ENCODE peak calls at places on chromosomes 2 and 18, in six cellular contexts. P, Q, L, D, T and R are unnamed samples.

GRCh38 chr2:217742276-217742675 is 260.5 kb downstream of the TNS1 start:
- DNase-seq in P (no peak), Q (no peak), L (no peak), D (no peak), T (no peak), R (no peak)

GRCh38 chr18:5894613-5895299 is 566 bp downstream of the TMEM200C start:
- DNase-seq in P (peak), Q (peak), L (no peak), D (no peak), T (no peak), R (peak)

GRCh38 chr2:232689152-232689910 is 7.8 kb upstream of the GIGYF2 start:
- DNase-seq in P (no peak), Q (peak), L (no peak), D (no peak), T (peak), R (peak)

GRCh38 chr2:37720533-37721218 is 49.2 kb upstream of the CDC42EP3 start:
- DNase-seq in P (no peak), Q (no peak), L (no peak), D (peak), T (peak), R (no peak)

GRCh38 chr2:237278593-237278992 is 135.4 kb downstream of the COL6A3 start:
- DNase-seq in P (no peak), Q (peak), L (no peak), D (no peak), T (no peak), R (no peak)

GRCh38 chr18:76351961-76352581 is 143.0 kb downstream of the ZNF516 start:
- DNase-seq in P (no peak), Q (peak), L (no peak), D (no peak), T (no peak), R (peak)

GRCh38 chr18:7164610-7165009 is 47.0 kb upstream of the LAMA1 start:
- DNase-seq in P (peak), Q (peak), L (peak), D (peak), T (no peak), R (no peak)

GRCh38 chr2:74919827-74920226 is 38.6 kb upstream of the POLE4 start:
- DNase-seq in P (peak), Q (peak), L (peak), D (peak), T (peak), R (peak)

GRCh38 chr2:239499989-239500914 is 99.4 kb upstream of the HDAC4 start:
- DNase-seq in P (no peak), Q (no peak), L (no peak), D (no peak), T (no peak), R (no peak)

GRCh38 chr2:178418426-178418825 is 32.5 kb downstream of the PRKRA start:
- DNase-seq in P (no peak), Q (peak), L (peak), D (no peak), T (no peak), R (no peak)

GRCh38 chr2:42923632-42924425 is 131.4 kb upstream of the HAAO start:
- DNase-seq in P (no peak), Q (peak), L (peak), D (no peak), T (no peak), R (no peak)

GRCh38 chr2:219562049-219563020 is 9.0 kb downstream of the OBSL1 start:
- DNase-seq in P (no peak), Q (no peak), L (no peak), D (no peak), T (no peak), R (no peak)

GRCh38 chr2:113057127-113057526 is 1.9 kb upstream of the IL36RN start:
- DNase-seq in P (no peak), Q (no peak), L (no peak), D (no peak), T (no peak), R (no peak)

GRCh38 chr2:189370719-189371118 is 70.6 kb upstream of the WDR75 start:
- DNase-seq in P (no peak), Q (peak), L (peak), D (no peak), T (peak), R (no peak)

GRCh38 chr2:28400434-28400833 is 7.8 kb downstream of the FOSL2 start:
- DNase-seq in P (peak), Q (no peak), L (no peak), D (no peak), T (no peak), R (no peak)

GRCh38 chr2:20738789-20739188 is 71.8 kb downstream of the GDF7 start:
- DNase-seq in P (no peak), Q (no peak), L (no peak), D (no peak), T (no peak), R (no peak)

GRCh38 chr18:23583071-23583865 is 3.0 kb downstream of the NPC1 start:
- DNase-seq in P (peak), Q (no peak), L (no peak), D (no peak), T (no peak), R (no peak)

GRCh38 chr2:236644502-236644911 is 74.9 kb downstream of the ACKR3 start:
- DNase-seq in P (no peak), Q (no peak), L (no peak), D (no peak), T (no peak), R (no peak)

GRCh38 chr2:173496746-173497145 is 142.1 kb downstream of the CDCA7 start:
- DNase-seq in P (no peak), Q (peak), L (peak), D (no peak), T (no peak), R (no peak)

GRCh38 chr2:152740743-152741328 is 22.4 kb downstream of the ARL6IP6 start:
- DNase-seq in P (peak), Q (peak), L (peak), D (peak), T (peak), R (no peak)

GRCh38 chr18:50866765-50867164 is 12.2 kb upstream of the ME2 start:
- DNase-seq in P (no peak), Q (no peak), L (no peak), D (peak), T (peak), R (no peak)

GRCh38 chr2:201962766-201963555 is 70.7 kb upstream of the FZD7 start:
- DNase-seq in P (no peak), Q (no peak), L (no peak), D (no peak), T (no peak), R (no peak)

GRCh38 chr2:177914247-177914646 is 158.3 kb downstream of the PDE11A start:
- DNase-seq in P (no peak), Q (no peak), L (no peak), D (no peak), T (no peak), R (no peak)

GRCh38 chr2:148876190-148876588 is 1.2 kb downstream of the KIF5C start:
- DNase-seq in P (peak), Q (no peak), L (no peak), D (peak), T (no peak), R (no peak)

GRCh38 chr18:36692331-36692730 is 136.5 kb downstream of the TPGS2 start:
- DNase-seq in P (no peak), Q (peak), L (no peak), D (no peak), T (no peak), R (no peak)

GRCh38 chr2:240639566-240639965 is 14.3 kb downstream of the GPR35 start:
- DNase-seq in P (no peak), Q (no peak), L (no peak), D (no peak), T (no peak), R (no peak)

GRCh38 chr2:121665504-121665903 is 16.2 kb upstream of the CLASP1 start:
- DNase-seq in P (no peak), Q (no peak), L (peak), D (no peak), T (no peak), R (no peak)

GRCh38 chr2:189534854-189535253 is 45.7 kb downstream of the SLC40A1 start:
- DNase-seq in P (no peak), Q (peak), L (peak), D (no peak), T (no peak), R (no peak)

GRCh38 chr2:133346654-133347053 is 221.6 kb downstream of the NCKAP5 start:
- DNase-seq in P (no peak), Q (peak), L (peak), D (no peak), T (no peak), R (peak)

GRCh38 chr2:62423883-62424458 is 82.0 kb downstream of the TMEM17 start:
- DNase-seq in P (no peak), Q (no peak), L (no peak), D (no peak), T (peak), R (peak)

GRCh38 chr2:170095380-170095779 is 82.6 kb upstream of the MYO3B start:
- DNase-seq in P (no peak), Q (no peak), L (no peak), D (no peak), T (no peak), R (no peak)

GRCh38 chr2:54639609-54640008 is 83.9 kb upstream of the EML6 start:
- DNase-seq in P (no peak), Q (peak), L (peak), D (no peak), T (no peak), R (no peak)

GRCh38 chr2:44836174-44836573 is 105.3 kb upstream of the SIX3 start:
- DNase-seq in P (no peak), Q (no peak), L (no peak), D (no peak), T (no peak), R (no peak)

GRCh38 chr2:11065833-11066232 is 89.4 kb upstream of the SLC66A3 start:
- DNase-seq in P (no peak), Q (no peak), L (no peak), D (no peak), T (no peak), R (no peak)

GRCh38 chr2:171161425-171162289 is 964 bp upstream of the TLK1 start:
- DNase-seq in P (no peak), Q (no peak), L (no peak), D (peak), T (peak), R (no peak)

GRCh38 chr2:7358865-7359264 is 441.7 kb downstream of the RNF144A start:
- DNase-seq in P (no peak), Q (no peak), L (no peak), D (no peak), T (no peak), R (no peak)

GRCh38 chr2:7357993-7358392 is 440.8 kb downstream of the RNF144A start:
- DNase-seq in P (no peak), Q (no peak), L (no peak), D (no peak), T (no peak), R (no peak)

GRCh38 chr2:7368211-7368610 is 451.0 kb downstream of the RNF144A start:
- DNase-seq in P (no peak), Q (no peak), L (no peak), D (no peak), T (no peak), R (no peak)

GRCh38 chr2:7363906-7364305 is 446.7 kb downstream of the RNF144A start:
- DNase-seq in P (peak), Q (no peak), L (peak), D (peak), T (no peak), R (no peak)
- TF ChIP-seq CTCF in P (peak), Q (no peak), L (peak), D (peak), T (no peak), R (no peak)

DNA sequence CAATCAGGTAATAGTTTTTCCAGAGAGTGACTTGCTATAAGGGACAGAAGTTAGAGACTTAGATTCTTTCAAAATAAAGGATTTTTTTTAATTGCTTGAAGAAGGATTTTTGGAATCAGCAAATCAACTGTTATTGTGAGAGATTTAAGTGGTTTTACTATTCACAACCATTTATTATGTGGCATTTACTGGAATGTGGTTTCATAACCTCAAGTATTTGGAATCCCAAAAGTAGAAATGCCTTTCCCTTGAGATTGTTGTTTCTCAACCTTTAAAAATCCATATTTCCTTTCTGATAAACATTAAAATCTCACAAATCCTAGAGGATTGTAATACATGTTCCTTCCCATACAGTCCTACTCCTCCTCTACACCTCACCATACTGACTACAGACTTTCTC is 5.0 kb downstream of the TANK start:
- DNase-seq in P (no peak), Q (peak), L (no peak), D (no peak), T (no peak), R (no peak)
- H3K4me3 ChIP-seq in P (no peak), Q (no peak), L (no peak), D (no peak), T (no peak), R (no peak)

DNA sequence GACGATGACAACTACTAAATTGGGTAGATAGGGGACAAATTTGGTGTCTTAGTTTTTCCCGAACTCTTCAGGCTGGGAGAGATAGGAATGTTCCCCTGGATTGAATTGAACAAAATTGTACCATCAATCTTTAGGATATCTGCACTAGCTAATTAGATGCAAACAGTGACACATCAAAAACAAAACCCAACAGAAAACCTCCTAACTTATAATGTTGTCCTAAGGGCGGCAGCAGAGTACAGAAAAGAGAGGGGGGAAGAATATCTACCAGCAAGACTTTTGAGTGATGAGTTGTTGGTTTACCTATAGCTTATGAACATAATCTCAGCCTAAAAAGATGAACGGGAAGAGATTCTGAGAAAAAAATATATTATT is 342.9 kb downstream of the INSIG2 start:
- DNase-seq in P (no peak), Q (no peak), L (peak), D (no peak), T (no peak), R (no peak)
- TF ChIP-seq CTCF in P (peak), Q (no peak), L (no peak), D (no peak), T (no peak), R (no peak)

GRCh38 chr2:101736233-101736632 is 38.7 kb downstream of the MAP4K4 start:
- DNase-seq in P (no peak), Q (no peak), L (no peak), D (no peak), T (no peak), R (peak)
- H3K4me3 ChIP-seq in P (no peak), Q (no peak), L (no peak), D (no peak), T (no peak), R (peak)

DNA sequence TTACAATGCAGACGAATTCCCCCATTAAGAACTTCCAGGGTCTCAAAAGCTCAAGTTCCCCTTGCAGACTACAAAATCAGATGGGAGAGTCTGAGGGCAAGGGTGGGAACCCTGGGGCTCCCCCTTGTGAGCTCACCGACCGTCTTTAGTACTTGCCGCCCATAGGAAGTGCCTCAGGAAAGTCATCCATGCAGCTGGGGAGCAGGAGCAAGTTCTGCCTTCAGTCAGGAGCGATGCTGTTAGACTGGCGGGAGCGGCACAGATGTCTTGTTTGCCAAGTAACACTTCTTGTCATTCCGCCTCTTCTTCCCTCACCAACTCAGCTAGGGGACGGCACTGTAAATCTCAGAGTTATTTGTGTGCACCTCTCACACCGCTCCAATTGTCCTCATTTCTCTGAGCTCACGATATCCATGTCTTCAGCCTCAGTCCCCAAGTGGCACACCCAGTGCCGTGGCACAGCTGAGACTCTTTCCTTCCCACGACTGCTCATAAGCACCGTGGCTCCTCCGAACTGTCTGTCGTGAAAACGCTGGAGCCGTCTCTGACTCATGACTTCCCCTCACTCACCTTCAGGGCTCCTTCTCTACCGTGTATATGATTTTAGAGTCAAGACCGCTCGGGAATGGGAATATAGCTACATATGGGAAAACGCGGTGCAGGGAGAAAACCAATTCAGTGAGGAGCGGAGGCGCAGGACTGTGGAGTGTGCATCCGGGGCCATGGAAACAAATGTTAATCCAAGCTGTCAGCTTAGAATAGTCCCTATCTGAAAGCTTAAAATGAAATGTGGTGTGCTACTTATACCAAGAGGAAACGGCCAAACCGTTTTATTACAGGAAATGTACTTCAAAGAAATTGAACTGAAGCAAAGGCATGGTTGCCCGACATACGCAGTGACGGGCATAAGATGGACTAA is 34.0 kb downstream of the UXS1 start:
- DNase-seq in P (no peak), Q (no peak), L (no peak), D (peak), T (no peak), R (peak)
- TF ChIP-seq CTCF in P (no peak), Q (no peak), L (no peak), D (no peak), T (no peak), R (no peak)

GRCh38 chr18:58221060-58221725 is 177.2 kb downstream of the NEDD4L start:
- DNase-seq in P (no peak), Q (peak), L (peak), D (no peak), T (no peak), R (no peak)

GRCh38 chr18:58223717-58224424 is 179.8 kb downstream of the NEDD4L start:
- DNase-seq in P (no peak), Q (peak), L (peak), D (no peak), T (peak), R (no peak)

GRCh38 chr18:58224425-58224750 is 180.4 kb downstream of the NEDD4L start:
- DNase-seq in P (no peak), Q (no peak), L (no peak), D (no peak), T (no peak), R (no peak)

GRCh38 chr18:58225101-58225500 is 181.1 kb downstream of the NEDD4L start:
- DNase-seq in P (no peak), Q (no peak), L (peak), D (no peak), T (no peak), R (no peak)

GRCh38 chr18:58222439-58223125 is 178.6 kb downstream of the NEDD4L start:
- DNase-seq in P (no peak), Q (peak), L (peak), D (no peak), T (peak), R (no peak)
- H3K4me3 ChIP-seq in P (no peak), Q (no peak), L (peak), D (no peak), T (no peak), R (no peak)

DNA sequence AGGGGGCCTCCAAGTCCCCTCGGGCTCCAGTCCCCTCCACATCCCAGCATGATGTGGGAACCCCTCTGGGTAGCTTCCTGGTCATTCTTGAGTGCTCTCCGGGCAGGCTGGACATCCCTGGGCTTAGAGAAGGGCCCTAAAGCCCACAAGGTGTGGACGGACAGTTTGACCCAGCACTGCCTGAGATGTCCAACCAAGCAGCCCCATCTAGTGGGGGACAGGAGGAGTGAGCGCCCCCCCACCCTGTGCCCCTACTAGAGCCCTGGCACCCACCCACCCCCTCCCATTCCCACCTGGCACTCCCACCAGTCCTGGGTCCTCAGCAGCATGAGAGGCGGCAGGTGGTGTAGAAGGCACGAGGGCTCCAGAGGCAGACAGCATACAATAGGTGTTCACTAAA is 45.9 kb downstream of the CYP27C1 start:
- DNase-seq in P (peak), Q (peak), L (no peak), D (no peak), T (no peak), R (peak)
- TF ChIP-seq CTCF in P (peak), Q (peak), L (no peak), D (peak), T (peak), R (peak)

GRCh38 chr2:138105358-138105757 is 141.1 kb downstream of the HNMT start:
- DNase-seq in P (no peak), Q (no peak), L (no peak), D (no peak), T (no peak), R (no peak)
- H3K4me3 ChIP-seq in P (no peak), Q (no peak), L (no peak), D (no peak), T (no peak), R (no peak)

DNA sequence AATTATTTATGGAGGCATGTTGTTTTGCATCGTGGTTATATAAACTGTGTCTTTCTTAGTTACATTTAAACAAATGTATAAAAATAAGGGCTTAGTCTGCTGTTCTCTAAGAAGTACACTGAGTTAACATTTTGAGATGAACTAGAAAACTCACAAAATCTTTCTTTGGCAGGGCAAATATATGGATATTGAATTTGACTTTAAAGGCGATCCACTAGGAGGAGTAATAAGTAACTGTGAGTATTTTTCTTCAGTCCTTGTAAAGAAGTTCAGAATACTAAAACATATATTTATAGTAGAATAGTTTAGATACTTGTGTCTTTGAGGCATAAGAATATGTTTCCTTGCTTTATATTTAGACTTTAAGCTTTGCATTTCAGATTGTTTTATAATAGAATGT is 104.8 kb downstream of the MYO1B start:
- DNase-seq in P (no peak), Q (no peak), L (no peak), D (no peak), T (no peak), R (no peak)
- TF ChIP-seq CTCF in P (no peak), Q (peak), L (no peak), D (no peak), T (no peak), R (no peak)